ENCODE peak calls at places on chromosomes 11 and 22, in eight cellular contexts. V is lower leg skin, M is psoas muscle, P is neural crest cell, T is HFF-Myc, L is osteoblast, S is osteocyte, C is body of pancreas. I is an unnamed sample.

GRCh38 chr11:68038226-68038717 is 553 bp upstream of the TCIRG1 start:
- DNase-seq in V (no peak), M (peak; percentile 72), P (no peak), T (no peak), L (peak; percentile 93), S (no peak), C (peak; percentile 89), I (no peak)

GRCh38 chr11:118921929-118922744 is 3.6 kb downstream of the BCL9L start:
- DNase-seq in V (peak; percentile 95), M (peak; percentile 95), P (no peak), T (no peak), L (peak; percentile 96), S (no peak), C (peak; percentile 90), I (no peak)

GRCh38 chr22:23772315-23773246 is at the start of gene MMP11:
- DNase-seq in V (no peak), M (peak; percentile 77), P (peak; percentile 59), T (no peak), L (peak; percentile 97), S (no peak), C (peak; percentile 55), I (peak; percentile 77)

GRCh38 chr11:1177771-1178090 is 20.0 kb downstream of the MUC5AC start:
- DNase-seq in V (no peak), M (no peak), P (no peak), T (no peak), L (no peak), S (no peak), C (no peak), I (no peak)

GRCh38 chr11:70710192-70710965 is 312.1 kb downstream of the CTTN start:
- DNase-seq in V (no peak), M (no peak), P (no peak), T (no peak), L (no peak), S (no peak), C (no peak), I (no peak)

GRCh38 chr11:61700221-61700620 is 20.0 kb downstream of the DAGLA start:
- DNase-seq in V (no peak), M (no peak), P (no peak), T (peak; percentile 53), L (peak; percentile 96), S (no peak), C (peak; percentile 66), I (no peak)

GRCh38 chr11:12110714-12111481 is 508 bp downstream of the MICAL2 start:
- DNase-seq in V (no peak), M (peak; percentile 63), P (no peak), T (no peak), L (peak; percentile 85), S (no peak), C (peak; percentile 38), I (peak; percentile 28)

GRCh38 chr22:47372596-47373385 is 610.3 kb downstream of the TBC1D22A start:
- DNase-seq in V (peak; percentile 53), M (no peak), P (no peak), T (no peak), L (peak; percentile 78), S (peak; percentile 75), C (peak; percentile 0), I (no peak)

GRCh38 chr11:27173545-27173944 is 132.9 kb downstream of the BBOX1 start:
- DNase-seq in V (no peak), M (no peak), P (no peak), T (no peak), L (no peak), S (no peak), C (no peak), I (no peak)

GRCh38 chr11:58900479-58901420 is 38.5 kb upstream of the GLYATL1 start:
- DNase-seq in V (peak; percentile 92), M (peak; percentile 78), P (peak; percentile 83), T (no peak), L (peak; percentile 92), S (no peak), C (peak; percentile 88), I (peak; percentile 54)

GRCh38 chr11:76778874-76779273 is 4.3 kb upstream of the TSKU start:
- DNase-seq in V (no peak), M (no peak), P (no peak), T (no peak), L (no peak), S (no peak), C (no peak), I (no peak)

GRCh38 chr11:1743587-1744136 is 6.7 kb downstream of the IFITM10 start:
- DNase-seq in V (peak; percentile 82), M (peak; percentile 40), P (no peak), T (no peak), L (no peak), S (no peak), C (peak; percentile 2), I (no peak)

GRCh38 chr11:19301336-19301735 is 60.6 kb upstream of the E2F8 start:
- DNase-seq in V (no peak), M (no peak), P (no peak), T (no peak), L (no peak), S (no peak), C (no peak), I (no peak)

GRCh38 chr11:19209617-19210016 is 7.8 kb upstream of the CSRP3 start:
- DNase-seq in V (no peak), M (no peak), P (no peak), T (no peak), L (no peak), S (no peak), C (no peak), I (no peak)

GRCh38 chr11:62552931-62553838 is 6.6 kb upstream of the AHNAK start:
- DNase-seq in V (peak; percentile 97), M (peak; percentile 94), P (no peak), T (peak; percentile 94), L (peak; percentile 98), S (no peak), C (peak; percentile 79), I (no peak)

GRCh38 chr22:40409613-40410113 is 39.3 kb downstream of the SGSM3 start:
- DNase-seq in V (no peak), M (no peak), P (no peak), T (no peak), L (no peak), S (peak; percentile 79), C (no peak), I (no peak)

GRCh38 chr11:36069576-36070214 is 125.8 kb downstream of the LDLRAD3 start:
- DNase-seq in V (no peak), M (no peak), P (no peak), T (no peak), L (no peak), S (no peak), C (no peak), I (no peak)

GRCh38 chr22:39960791-39961746 is 872 bp downstream of the TMA7B start:
- DNase-seq in V (no peak), M (no peak), P (no peak), T (peak; percentile 77), L (peak; percentile 92), S (no peak), C (no peak), I (peak; percentile 79)

GRCh38 chr11:7688238-7688826 is 15.0 kb upstream of the CYB5R2 start:
- DNase-seq in V (no peak), M (no peak), P (no peak), T (no peak), L (no peak), S (no peak), C (no peak), I (peak; percentile 39)

GRCh38 chr22:43289976-43290663 is 53.1 kb downstream of the SCUBE1 start:
- DNase-seq in V (peak; percentile 89), M (peak; percentile 76), P (no peak), T (no peak), L (no peak), S (no peak), C (no peak), I (no peak)

GRCh38 chr11:2548596-2548995 is 103.8 kb downstream of the KCNQ1 start:
- DNase-seq in V (no peak), M (no peak), P (no peak), T (no peak), L (no peak), S (no peak), C (no peak), I (no peak)

GRCh38 chr11:47516155-47516554 is 36.8 kb downstream of the CELF1 start:
- DNase-seq in V (no peak), M (no peak), P (no peak), T (no peak), L (no peak), S (no peak), C (no peak), I (no peak)

GRCh38 chr11:71342116-71342515 is 89.7 kb upstream of the SHANK2 start:
- DNase-seq in V (no peak), M (no peak), P (no peak), T (no peak), L (peak; percentile 54), S (no peak), C (no peak), I (no peak)

GRCh38 chr11:113331436-113331835 is 17.1 kb downstream of the TTC12 start:
- DNase-seq in V (no peak), M (no peak), P (no peak), T (no peak), L (no peak), S (no peak), C (no peak), I (no peak)

DNA sequence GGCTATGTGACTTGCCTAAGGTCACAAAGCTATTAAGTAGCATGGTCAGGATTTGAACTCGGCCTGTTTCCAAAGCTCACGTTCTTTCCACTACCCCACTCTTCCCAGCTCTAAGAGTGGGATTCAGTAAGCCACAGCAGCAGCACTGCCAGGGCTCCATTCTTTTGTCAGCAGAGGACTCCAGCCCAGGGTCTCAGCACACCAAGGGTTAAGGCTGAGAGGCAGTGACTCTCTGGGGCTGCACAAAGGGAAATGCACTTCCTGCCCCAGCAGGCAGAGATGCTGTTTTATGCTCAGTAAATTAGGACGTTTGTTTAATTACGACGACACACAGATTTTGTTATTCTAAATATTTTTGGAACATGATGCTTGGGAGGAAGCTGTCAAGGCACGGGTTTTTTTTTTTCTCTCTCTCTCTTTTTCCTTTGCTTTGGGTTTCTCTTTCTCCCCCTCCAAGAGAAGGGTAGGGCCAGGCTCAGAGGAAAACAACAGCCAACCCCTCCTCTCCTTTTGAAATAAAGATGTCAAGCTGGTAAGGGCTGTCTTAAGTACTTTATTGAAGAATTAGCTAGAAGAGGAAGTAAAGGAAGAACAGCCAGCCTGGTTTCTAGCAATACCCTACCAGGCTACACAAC is 2.9 kb downstream of the MYH9 start:
- DNase-seq in V (no peak), M (no peak), P (peak; percentile 36), T (no peak), L (peak; percentile 87), S (no peak), C (no peak), I (no peak)
- TF ChIP-seq CTCF in V (no peak), M (no peak), P (no peak), T (no peak), L (no peak), S (peak; percentile 14), C (no peak), I (no peak)

GRCh38 chr22:48506506-48507145 is 1321.0 kb downstream of the BRD1 start:
- DNase-seq in V (no peak), M (no peak), P (no peak), T (no peak), L (no peak), S (no peak), C (no peak), I (no peak)
- TF ChIP-seq CTCF in V (no peak), M (no peak), P (no peak), T (no peak), L (no peak), S (no peak), C (no peak), I (no peak)

GRCh38 chr22:29702025-29702930 is 17.5 kb upstream of the CABP7 start:
- DNase-seq in V (no peak), M (no peak), P (no peak), T (no peak), L (peak; percentile 87), S (no peak), C (no peak), I (no peak)
- TF ChIP-seq CTCF in V (no peak), M (no peak), P (no peak), T (peak; percentile 6), L (no peak), S (no peak), C (no peak), I (no peak)

GRCh38 chr11:34999453-34999852 is 83.0 kb downstream of the PDHX start:
- DNase-seq in V (no peak), M (no peak), P (no peak), T (no peak), L (no peak), S (no peak), C (no peak), I (no peak)
- TF ChIP-seq CTCF in V (no peak), M (no peak), P (no peak), T (no peak), L (no peak), S (no peak), C (no peak), I (no peak)